ENCODE peak calls at places on chromosomes 12 and 14, in nine cellular contexts. One of them, this sample, is unnamed.

GRCh38 chr12:6863586-6864321 is 3.6 kb upstream of the TPI1 start:
- DNase-seq in trophoblast cell: no peak
- DNase-seq in NCI-H1092 treated with DMSO at 0.1 percent for 48 hours: no peak
- DNase-seq in Ammon's horn: no peak
- DNase-seq in amniotic stem cell: no peak
- DNase-seq in naive thymus-derived CD8-positive, alpha-beta T cell: no peak
- DNase-seq in activated CD4-positive, alpha-beta T cell treated with anti-CD3 and anti-CD28 coated beads, Interleukin-2, amount 50 U/mL, for 24 hours: no peak
- DNase-seq in D341Med: peak; percentile 10
- DNase-seq in CD4-positive, alpha-beta memory T cell: no peak
- DNase-seq in this sample: no peak

GRCh38 chr14:102116361-102117180 is 23.1 kb upstream of the WDR20 start:
- DNase-seq in D341Med: no peak
- DNase-seq in activated CD4-positive, alpha-beta T cell treated with anti-CD3 and anti-CD28 coated beads, Interleukin-2, amount 50 U/mL, for 24 hours: no peak
- DNase-seq in amniotic stem cell: no peak
- DNase-seq in CD4-positive, alpha-beta memory T cell: no peak
- DNase-seq in naive thymus-derived CD8-positive, alpha-beta T cell: no peak
- DNase-seq in NCI-H1092 treated with DMSO at 0.1 percent for 48 hours: no peak
- DNase-seq in trophoblast cell: no peak
- DNase-seq in Ammon's horn: no peak
- DNase-seq in this sample: no peak

GRCh38 chr12:24902521-24903304 is 46.2 kb downstream of the BCAT1 start:
- DNase-seq in naive thymus-derived CD8-positive, alpha-beta T cell: no peak
- DNase-seq in Ammon's horn: peak; percentile 38
- DNase-seq in amniotic stem cell: no peak
- DNase-seq in D341Med: no peak
- DNase-seq in CD4-positive, alpha-beta memory T cell: peak; percentile 12
- DNase-seq in NCI-H1092 treated with DMSO at 0.1 percent for 48 hours: no peak
- DNase-seq in trophoblast cell: no peak
- DNase-seq in activated CD4-positive, alpha-beta T cell treated with anti-CD3 and anti-CD28 coated beads, Interleukin-2, amount 50 U/mL, for 24 hours: no peak
- DNase-seq in this sample: no peak

GRCh38 chr12:6096527-6096926 is 27.9 kb downstream of the VWF start:
- DNase-seq in D341Med: no peak
- DNase-seq in CD4-positive, alpha-beta memory T cell: no peak
- DNase-seq in activated CD4-positive, alpha-beta T cell treated with anti-CD3 and anti-CD28 coated beads, Interleukin-2, amount 50 U/mL, for 24 hours: no peak
- DNase-seq in NCI-H1092 treated with DMSO at 0.1 percent for 48 hours: no peak
- DNase-seq in naive thymus-derived CD8-positive, alpha-beta T cell: no peak
- DNase-seq in Ammon's horn: no peak
- DNase-seq in amniotic stem cell: no peak
- DNase-seq in trophoblast cell: peak; percentile 91
- DNase-seq in this sample: no peak

GRCh38 chr12:21773799-21774198 is 707 bp downstream of the KCNJ8 start:
- DNase-seq in activated CD4-positive, alpha-beta T cell treated with anti-CD3 and anti-CD28 coated beads, Interleukin-2, amount 50 U/mL, for 24 hours: no peak
- DNase-seq in CD4-positive, alpha-beta memory T cell: no peak
- DNase-seq in amniotic stem cell: no peak
- DNase-seq in NCI-H1092 treated with DMSO at 0.1 percent for 48 hours: no peak
- DNase-seq in D341Med: peak; percentile 42
- DNase-seq in Ammon's horn: no peak
- DNase-seq in trophoblast cell: no peak
- DNase-seq in naive thymus-derived CD8-positive, alpha-beta T cell: no peak
- DNase-seq in this sample: no peak

GRCh38 chr12:103806807-103807206 is 34.2 kb downstream of the NT5DC3 start:
- DNase-seq in NCI-H1092 treated with DMSO at 0.1 percent for 48 hours: no peak
- DNase-seq in D341Med: no peak
- DNase-seq in trophoblast cell: no peak
- DNase-seq in naive thymus-derived CD8-positive, alpha-beta T cell: no peak
- DNase-seq in activated CD4-positive, alpha-beta T cell treated with anti-CD3 and anti-CD28 coated beads, Interleukin-2, amount 50 U/mL, for 24 hours: no peak
- DNase-seq in amniotic stem cell: no peak
- DNase-seq in Ammon's horn: no peak
- DNase-seq in CD4-positive, alpha-beta memory T cell: no peak
- DNase-seq in this sample: no peak

GRCh38 chr12:106118-106561 is 39.6 kb downstream of the IQSEC3 start:
- DNase-seq in NCI-H1092 treated with DMSO at 0.1 percent for 48 hours: peak; percentile 77
- DNase-seq in activated CD4-positive, alpha-beta T cell treated with anti-CD3 and anti-CD28 coated beads, Interleukin-2, amount 50 U/mL, for 24 hours: no peak
- DNase-seq in CD4-positive, alpha-beta memory T cell: no peak
- DNase-seq in D341Med: no peak
- DNase-seq in amniotic stem cell: no peak
- DNase-seq in trophoblast cell: peak; percentile 4
- DNase-seq in naive thymus-derived CD8-positive, alpha-beta T cell: peak; percentile 43
- DNase-seq in Ammon's horn: no peak
- DNase-seq in this sample: no peak

GRCh38 chr14:92770454-92770853 is 22.0 kb upstream of the LGMN start:
- DNase-seq in CD4-positive, alpha-beta memory T cell: no peak
- DNase-seq in NCI-H1092 treated with DMSO at 0.1 percent for 48 hours: no peak
- DNase-seq in Ammon's horn: no peak
- DNase-seq in D341Med: no peak
- DNase-seq in activated CD4-positive, alpha-beta T cell treated with anti-CD3 and anti-CD28 coated beads, Interleukin-2, amount 50 U/mL, for 24 hours: no peak
- DNase-seq in naive thymus-derived CD8-positive, alpha-beta T cell: no peak
- DNase-seq in trophoblast cell: no peak
- DNase-seq in amniotic stem cell: no peak
- DNase-seq in this sample: no peak

GRCh38 chr14:23091294-23092225 is 3.4 kb downstream of the ACIN1 start:
- DNase-seq in naive thymus-derived CD8-positive, alpha-beta T cell: no peak
- DNase-seq in NCI-H1092 treated with DMSO at 0.1 percent for 48 hours: no peak
- DNase-seq in CD4-positive, alpha-beta memory T cell: no peak
- DNase-seq in amniotic stem cell: no peak
- DNase-seq in trophoblast cell: no peak
- DNase-seq in D341Med: no peak
- DNase-seq in Ammon's horn: no peak
- DNase-seq in activated CD4-positive, alpha-beta T cell treated with anti-CD3 and anti-CD28 coated beads, Interleukin-2, amount 50 U/mL, for 24 hours: no peak
- DNase-seq in this sample: no peak

GRCh38 chr12:1917172-1918070 is 1.0 kb downstream of the CACNA2D4 start:
- DNase-seq in trophoblast cell: peak; percentile 7
- DNase-seq in Ammon's horn: peak; percentile 66
- DNase-seq in activated CD4-positive, alpha-beta T cell treated with anti-CD3 and anti-CD28 coated beads, Interleukin-2, amount 50 U/mL, for 24 hours: no peak
- DNase-seq in NCI-H1092 treated with DMSO at 0.1 percent for 48 hours: peak; percentile 70
- DNase-seq in naive thymus-derived CD8-positive, alpha-beta T cell: peak; percentile 55
- DNase-seq in amniotic stem cell: no peak
- DNase-seq in D341Med: peak; percentile 41
- DNase-seq in CD4-positive, alpha-beta memory T cell: no peak
- DNase-seq in this sample: no peak

GRCh38 chr14:94462763-94463572 is 10.4 kb upstream of the SERPINA11 start:
- DNase-seq in Ammon's horn: no peak
- DNase-seq in naive thymus-derived CD8-positive, alpha-beta T cell: no peak
- DNase-seq in NCI-H1092 treated with DMSO at 0.1 percent for 48 hours: no peak
- DNase-seq in D341Med: no peak
- DNase-seq in trophoblast cell: no peak
- DNase-seq in activated CD4-positive, alpha-beta T cell treated with anti-CD3 and anti-CD28 coated beads, Interleukin-2, amount 50 U/mL, for 24 hours: no peak
- DNase-seq in CD4-positive, alpha-beta memory T cell: no peak
- DNase-seq in amniotic stem cell: no peak
- DNase-seq in this sample: no peak

GRCh38 chr12:1918081-1918874 is at the start of gene CACNA2D4:
- DNase-seq in NCI-H1092 treated with DMSO at 0.1 percent for 48 hours: no peak
- DNase-seq in D341Med: peak; percentile 93
- DNase-seq in Ammon's horn: peak; percentile 2
- DNase-seq in CD4-positive, alpha-beta memory T cell: no peak
- DNase-seq in trophoblast cell: no peak
- DNase-seq in naive thymus-derived CD8-positive, alpha-beta T cell: peak; percentile 45
- DNase-seq in activated CD4-positive, alpha-beta T cell treated with anti-CD3 and anti-CD28 coated beads, Interleukin-2, amount 50 U/mL, for 24 hours: no peak
- DNase-seq in amniotic stem cell: no peak
- DNase-seq in this sample: no peak

GRCh38 chr14:101478096-101478495 is 83.2 kb upstream of the DIO3 start:
- DNase-seq in trophoblast cell: no peak
- DNase-seq in amniotic stem cell: no peak
- DNase-seq in CD4-positive, alpha-beta memory T cell: no peak
- DNase-seq in activated CD4-positive, alpha-beta T cell treated with anti-CD3 and anti-CD28 coated beads, Interleukin-2, amount 50 U/mL, for 24 hours: no peak
- DNase-seq in Ammon's horn: no peak
- DNase-seq in NCI-H1092 treated with DMSO at 0.1 percent for 48 hours: no peak
- DNase-seq in D341Med: no peak
- DNase-seq in naive thymus-derived CD8-positive, alpha-beta T cell: no peak
- DNase-seq in this sample: no peak

GRCh38 chr12:14948672-14949071 is 10.3 kb upstream of the ERP27 start:
- DNase-seq in NCI-H1092 treated with DMSO at 0.1 percent for 48 hours: no peak
- DNase-seq in naive thymus-derived CD8-positive, alpha-beta T cell: peak; percentile 84
- DNase-seq in Ammon's horn: peak; percentile 63
- DNase-seq in D341Med: no peak
- DNase-seq in amniotic stem cell: no peak
- DNase-seq in activated CD4-positive, alpha-beta T cell treated with anti-CD3 and anti-CD28 coated beads, Interleukin-2, amount 50 U/mL, for 24 hours: peak; percentile 65
- DNase-seq in trophoblast cell: peak; percentile 42
- DNase-seq in CD4-positive, alpha-beta memory T cell: peak; percentile 83
- DNase-seq in this sample: no peak

GRCh38 chr12:47551426-47551851 is 154.4 kb downstream of the RPAP3 start:
- DNase-seq in D341Med: no peak
- DNase-seq in trophoblast cell: no peak
- DNase-seq in amniotic stem cell: no peak
- DNase-seq in NCI-H1092 treated with DMSO at 0.1 percent for 48 hours: no peak
- DNase-seq in activated CD4-positive, alpha-beta T cell treated with anti-CD3 and anti-CD28 coated beads, Interleukin-2, amount 50 U/mL, for 24 hours: no peak
- DNase-seq in naive thymus-derived CD8-positive, alpha-beta T cell: no peak
- DNase-seq in Ammon's horn: no peak
- DNase-seq in CD4-positive, alpha-beta memory T cell: no peak
- DNase-seq in this sample: no peak

GRCh38 chr14:51806624-51807023 is 53.8 kb upstream of the GNG2 start:
- DNase-seq in CD4-positive, alpha-beta memory T cell: no peak
- DNase-seq in activated CD4-positive, alpha-beta T cell treated with anti-CD3 and anti-CD28 coated beads, Interleukin-2, amount 50 U/mL, for 24 hours: no peak
- DNase-seq in trophoblast cell: no peak
- DNase-seq in Ammon's horn: no peak
- DNase-seq in amniotic stem cell: no peak
- DNase-seq in NCI-H1092 treated with DMSO at 0.1 percent for 48 hours: no peak
- DNase-seq in D341Med: no peak
- DNase-seq in naive thymus-derived CD8-positive, alpha-beta T cell: no peak
- DNase-seq in this sample: no peak

GRCh38 chr12:106302401-106303201 is at the start of gene TCP11L2:
- DNase-seq in activated CD4-positive, alpha-beta T cell treated with anti-CD3 and anti-CD28 coated beads, Interleukin-2, amount 50 U/mL, for 24 hours: peak; percentile 79
- DNase-seq in amniotic stem cell: peak; percentile 62
- DNase-seq in Ammon's horn: peak; percentile 93
- DNase-seq in naive thymus-derived CD8-positive, alpha-beta T cell: peak; percentile 95
- DNase-seq in CD4-positive, alpha-beta memory T cell: peak; percentile 93
- DNase-seq in D341Med: peak; percentile 97
- DNase-seq in NCI-H1092 treated with DMSO at 0.1 percent for 48 hours: peak; percentile 42
- DNase-seq in trophoblast cell: peak; percentile 87
- DNase-seq in this sample: peak; percentile 82

This sample was measured in cerebellar cortex.